ENCODE peak calls at places on chromosomes 12 and 14, in five cellular contexts. C, O, D, E and F are unnamed samples.

GRCh38 chr12:53340398-53340797 is 4.2 kb upstream of the SP7 start:
- DNase-seq in C (no peak), D (no peak), E (no peak), O (no peak), F (no peak)

GRCh38 chr14:33959692-33960151 is 8.8 kb upstream of the EGLN3 start:
- DNase-seq in D (no peak), O (no peak), C (no peak), E (no peak), F (no peak)

GRCh38 chr12:110744176-110744575 is 1.5 kb upstream of the PPP1CC start:
- DNase-seq in C (no peak), O (peak), E (peak), D (no peak), F (no peak)

GRCh38 chr12:84079621-84080020 is 833.0 kb downstream of the SLC6A15 start:
- DNase-seq in E (no peak), O (peak), D (no peak), C (no peak), F (no peak)

GRCh38 chr14:100816950-100817901 is 8.7 kb upstream of the MEG3 start:
- DNase-seq in C (no peak), D (no peak), O (no peak), E (no peak), F (no peak)

GRCh38 chr14:55599250-55599879 is 19.4 kb downstream of the KTN1 start:
- DNase-seq in E (no peak), C (no peak), O (no peak), D (peak), F (no peak)

GRCh38 chr14:105602799-105603763 is 76.7 kb downstream of the TMEM121 start:
- DNase-seq in D (no peak), C (no peak), E (no peak), O (no peak), F (no peak)

GRCh38 chr14:20683896-20684661 is at the start of gene RNASE4:
- DNase-seq in C (peak), E (peak), O (peak), D (peak), F (peak)

GRCh38 chr12:58416211-58416610 is 474.8 kb downstream of the ATP23 start:
- DNase-seq in E (peak), C (peak), D (no peak), O (peak), F (peak)

GRCh38 chr12:101857043-101857558 is 20.3 kb upstream of the DRAM1 start:
- DNase-seq in O (peak), D (no peak), E (peak), C (peak), F (peak)

GRCh38 chr12:18302809-18303430 is 41.6 kb downstream of the PIK3C2G start:
- DNase-seq in E (no peak), O (no peak), D (no peak), C (no peak), F (no peak)

GRCh38 chr12:103840881-103841689 is at the start of gene NT5DC3:
- DNase-seq in E (peak), C (peak), O (peak), D (peak), F (peak)

GRCh38 chr12:3038931-3039510 is 38.2 kb upstream of the TSPAN9 start:
- DNase-seq in O (no peak), E (no peak), C (no peak), D (no peak), F (no peak)

GRCh38 chr12:89880695-89881350 is 172.2 kb upstream of the ATP2B1 start:
- DNase-seq in E (no peak), O (no peak), D (no peak), C (no peak), F (no peak)

GRCh38 chr12:110743571-110744093 is 941 bp upstream of the PPP1CC start:
- DNase-seq in D (peak), C (no peak), E (peak), O (peak), F (no peak)

GRCh38 chr14:104106471-104106991 is 21.0 kb downstream of the ASPG start:
- DNase-seq in E (no peak), C (no peak), D (peak), O (no peak), F (no peak)

GRCh38 chr12:64611430-64612286 is 1.4 kb downstream of the RASSF3 start:
- DNase-seq in C (peak), O (peak), D (peak), E (peak), F (no peak)

GRCh38 chr12:92253301-92253700 is 107.7 kb upstream of the BTG1 start:
- DNase-seq in O (no peak), D (no peak), E (no peak), C (no peak), F (no peak)

GRCh38 chr14:90487031-90487430 is 90.2 kb downstream of the CALM1 start:
- DNase-seq in C (no peak), O (peak), E (no peak), D (peak), F (no peak)

GRCh38 chr14:100476012-100476822 is 111.0 kb downstream of the BEGAIN start:
- DNase-seq in O (peak), D (no peak), E (peak), C (peak), F (peak)

GRCh38 chr12:32522322-32523221 is 123.2 kb downstream of the FGD4 start:
- DNase-seq in E (no peak), D (no peak), C (peak), O (no peak), F (no peak)

GRCh38 chr14:21039059-21039422 is 3.1 kb upstream of the RNASE7 start:
- DNase-seq in E (peak), D (peak), O (peak), C (peak), F (no peak)

GRCh38 chr12:42126963-42127362 is 17.7 kb downstream of the GXYLT1 start:
- DNase-seq in E (no peak), C (no peak), D (no peak), O (no peak), F (no peak)

GRCh38 chr12:42128888-42129287 is 15.8 kb downstream of the GXYLT1 start:
- DNase-seq in C (no peak), O (no peak), D (no peak), E (no peak), F (no peak)

GRCh38 chr12:42129595-42130204 is 15.0 kb downstream of the GXYLT1 start:
- DNase-seq in O (peak), E (peak), D (no peak), C (peak), F (peak)

GRCh38 chr12:42128327-42128726 is 16.3 kb downstream of the GXYLT1 start:
- DNase-seq in D (no peak), C (peak), O (peak), E (peak), F (no peak)

GRCh38 chr12:42130670-42131402 is 13.8 kb downstream of the GXYLT1 start:
- DNase-seq in C (peak), D (no peak), E (peak), O (peak), F (no peak)
- H3K4me3 ChIP-seq in C (peak), D (no peak), E (peak), O (no peak), F (no peak)

GRCh38 chr12:66119870-66120241 is 10.7 kb downstream of the LLPH start:
- DNase-seq in E (no peak), C (no peak), D (no peak), O (no peak), F (no peak)

GRCh38 chr12:66117242-66117641 is 13.3 kb downstream of the LLPH start:
- DNase-seq in D (no peak), E (no peak), O (no peak), C (no peak), F (no peak)

GRCh38 chr12:66118240-66118891 is 12.2 kb downstream of the LLPH start:
- DNase-seq in O (peak), D (no peak), C (no peak), E (peak), F (no peak)

GRCh38 chr12:66119229-66119869 is 11.2 kb downstream of the LLPH start:
- DNase-seq in C (no peak), E (peak), D (no peak), O (peak), F (no peak)

DNA sequence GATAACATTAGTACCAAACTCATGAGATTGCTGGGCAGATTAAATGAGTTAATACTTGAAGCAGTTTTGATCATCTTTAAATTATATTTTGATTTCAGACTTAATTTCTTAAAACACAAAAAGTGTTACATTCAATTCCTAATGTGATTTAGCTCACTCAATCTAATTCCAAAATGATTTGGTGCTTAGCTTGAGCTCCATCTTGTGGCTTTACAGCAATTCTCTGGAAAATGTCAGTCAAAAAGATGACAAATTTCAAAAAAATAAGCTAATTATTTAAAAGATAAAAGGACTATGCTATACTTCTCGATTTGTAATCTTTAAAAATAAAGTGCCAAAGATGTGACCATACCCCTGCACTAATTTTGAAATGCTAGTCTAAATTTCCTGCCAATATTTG is 10.1 kb downstream of the LLPH start:
- DNase-seq in O (peak), C (no peak), E (no peak), D (no peak), F (no peak)
- TF ChIP-seq CTCF in O (peak), C (no peak), E (peak), D (no peak), F (no peak)

GRCh38 chr14:92951261-92951660 is 28.3 kb downstream of the CHGA start:
- DNase-seq in C (no peak), E (no peak), O (no peak), D (no peak), F (no peak)

GRCh38 chr14:92953526-92953925 is 30.6 kb downstream of the CHGA start:
- DNase-seq in E (no peak), C (no peak), D (no peak), O (no peak), F (no peak)

GRCh38 chr14:92950773-92951172 is 27.8 kb downstream of the CHGA start:
- DNase-seq in D (no peak), E (peak), O (no peak), C (no peak), F (no peak)

GRCh38 chr14:92951912-92952471 is 29.0 kb downstream of the CHGA start:
- DNase-seq in E (peak), C (peak), O (peak), D (peak), F (no peak)

DNA sequence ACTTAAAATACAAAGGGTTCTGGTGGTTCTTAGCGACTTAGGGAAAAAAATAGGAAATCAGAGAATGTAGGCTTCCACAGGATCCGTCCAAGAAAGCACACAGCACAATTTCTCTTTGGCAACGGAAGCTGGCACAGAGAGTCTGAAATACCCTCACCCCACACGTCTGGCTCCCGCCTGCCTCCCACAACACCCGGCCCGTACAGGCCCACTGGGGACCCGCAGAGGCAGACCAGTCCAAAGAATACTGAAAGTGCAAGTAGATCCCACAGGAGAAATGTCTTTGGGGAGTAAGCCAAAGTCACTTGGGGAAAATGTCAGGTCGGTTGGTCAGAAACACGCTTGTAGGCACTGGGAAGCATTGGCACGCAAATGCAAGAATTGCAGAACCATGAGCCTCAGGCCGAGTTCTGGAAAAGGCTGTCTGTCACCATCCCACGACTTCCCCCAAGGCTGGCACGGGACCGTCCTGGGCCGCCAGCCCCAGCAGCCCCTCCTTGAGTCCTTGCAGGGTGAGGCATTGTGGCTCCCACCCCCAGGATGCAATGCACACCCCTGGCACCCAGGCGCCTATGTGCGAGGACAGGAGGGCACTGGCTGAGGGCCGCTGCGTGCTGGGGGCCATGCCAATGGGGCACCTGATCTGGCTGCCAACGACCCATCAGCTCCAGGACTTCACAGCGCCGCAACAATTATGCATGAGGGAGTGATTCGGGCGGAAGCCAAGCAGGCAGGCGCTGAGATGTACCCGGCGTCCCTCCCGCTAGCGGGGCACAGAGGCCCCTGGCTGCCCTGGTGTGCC is 29.7 kb downstream of the CHGA start:
- DNase-seq in O (no peak), D (peak), C (no peak), E (no peak), F (no peak)
- H3K4me3 ChIP-seq in O (no peak), D (no peak), C (no peak), E (no peak), F (no peak)

DNA sequence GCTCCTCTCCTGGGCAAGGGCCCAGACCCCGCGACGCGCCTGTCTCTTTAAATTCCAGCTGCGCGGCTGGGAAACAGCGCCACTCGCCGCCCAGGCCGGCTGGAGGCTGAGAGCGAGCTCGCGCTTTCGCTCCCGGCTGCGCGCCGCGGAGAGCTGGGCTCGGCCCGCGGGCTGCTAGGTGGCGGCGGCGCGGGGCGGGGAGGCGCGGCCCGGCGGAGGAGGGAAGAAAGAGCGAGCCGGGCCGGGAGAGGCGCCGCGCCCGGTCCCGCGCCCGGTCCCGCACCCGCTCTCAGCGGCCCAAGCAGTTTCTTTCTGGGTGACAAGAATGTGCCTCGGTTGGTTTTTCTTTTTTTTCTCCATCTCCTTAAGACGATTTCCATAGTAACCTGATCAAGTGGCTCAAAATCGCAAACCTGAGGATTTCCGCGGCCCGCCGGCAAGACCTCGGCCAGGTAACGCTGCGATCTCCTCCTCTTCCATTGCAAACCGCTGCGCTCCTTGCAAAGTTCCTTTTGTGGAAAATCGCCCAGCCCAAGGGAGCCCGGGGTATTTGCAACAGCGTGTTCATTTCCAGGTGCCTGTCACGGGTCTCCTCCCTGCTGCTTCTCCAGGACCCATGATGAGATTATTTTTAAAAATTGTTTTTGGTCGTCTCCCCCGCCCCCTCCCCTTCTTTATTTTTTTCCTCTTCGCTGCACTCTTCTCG is 259.5 kb upstream of the E2F7 start:
- DNase-seq in E (peak), O (peak), C (peak), D (peak), F (no peak)
- TF ChIP-seq CTCF in E (peak), O (peak), C (peak), D (peak), F (peak)